ENCODE peak calls at places on chromosomes 1 and 21, in five cellular contexts. One of them, this sample, is unnamed.

GRCh38 chr1:46643368-46643775 is 24.8 kb downstream of the ATPAF1 start:
- DNase-seq in gastrocnemius medialis: no peak
- DNase-seq in H1: no peak
- DNase-seq in ovary: no peak
- DNase-seq in stomach: no peak
- DNase-seq in this sample: no peak

GRCh38 chr1:236979149-236979890 is 24.9 kb downstream of the MT1HL1 start:
- DNase-seq in gastrocnemius medialis: no peak
- DNase-seq in H1: no peak
- DNase-seq in ovary: no peak
- DNase-seq in stomach: no peak
- DNase-seq in this sample: no peak

GRCh38 chr1:222618880-222619321 is 1.0 kb downstream of the MIA3 start:
- DNase-seq in gastrocnemius medialis: no peak
- DNase-seq in H1: peak; percentile 52
- DNase-seq in ovary: peak; percentile 28
- DNase-seq in stomach: no peak
- DNase-seq in this sample: no peak

GRCh38 chr1:44924835-44925464 is 61.4 kb downstream of the EIF2B3 start:
- DNase-seq in gastrocnemius medialis: no peak
- DNase-seq in H1: no peak
- DNase-seq in ovary: no peak
- DNase-seq in stomach: no peak
- DNase-seq in this sample: no peak

GRCh38 chr1:207862241-207862787 is 48.6 kb downstream of the CD34 start:
- DNase-seq in gastrocnemius medialis: no peak
- DNase-seq in H1: no peak
- DNase-seq in ovary: no peak
- DNase-seq in stomach: no peak
- DNase-seq in this sample: no peak

GRCh38 chr1:67963263-67963662 is 87.2 kb downstream of the DIRAS3 start:
- DNase-seq in gastrocnemius medialis: no peak
- DNase-seq in H1: no peak
- DNase-seq in ovary: no peak
- DNase-seq in stomach: no peak
- DNase-seq in this sample: no peak

GRCh38 chr1:151867785-151868403 is 14.4 kb upstream of the THEM5 start:
- DNase-seq in gastrocnemius medialis: no peak
- DNase-seq in H1: no peak
- DNase-seq in ovary: no peak
- DNase-seq in stomach: no peak
- DNase-seq in this sample: no peak

GRCh38 chr1:103250441-103250861 is 142.1 kb upstream of the COL11A1 start:
- DNase-seq in gastrocnemius medialis: no peak
- DNase-seq in H1: peak; percentile 49
- DNase-seq in ovary: no peak
- DNase-seq in stomach: no peak
- DNase-seq in this sample: no peak

GRCh38 chr21:32099812-32100416 is 178.9 kb downstream of the MIS18A start:
- DNase-seq in gastrocnemius medialis: no peak
- DNase-seq in H1: peak; percentile 47
- DNase-seq in ovary: no peak
- DNase-seq in stomach: no peak
- DNase-seq in this sample: no peak

GRCh38 chr1:231485029-231485784 is 43.3 kb upstream of the TSNAX start:
- DNase-seq in gastrocnemius medialis: no peak
- DNase-seq in H1: no peak
- DNase-seq in ovary: no peak
- DNase-seq in stomach: no peak
- DNase-seq in this sample: no peak

GRCh38 chr1:89692601-89693503 is 59.9 kb downstream of the LRRC8C start:
- DNase-seq in gastrocnemius medialis: no peak
- DNase-seq in H1: no peak
- DNase-seq in ovary: no peak
- DNase-seq in stomach: no peak
- DNase-seq in this sample: no peak

GRCh38 chr1:147080671-147081394 is 91.4 kb downstream of the PRKAB2 start:
- DNase-seq in gastrocnemius medialis: no peak
- DNase-seq in H1: peak; percentile 77
- DNase-seq in ovary: no peak
- DNase-seq in stomach: no peak
- DNase-seq in this sample: no peak

GRCh38 chr21:9837946-9838801 is 683.2 kb upstream of the TPTE start:
- DNase-seq in gastrocnemius medialis: no peak
- DNase-seq in H1: no peak
- DNase-seq in ovary: no peak
- DNase-seq in stomach: no peak
- DNase-seq in this sample: no peak

GRCh38 chr1:210263963-210264362 is 31.4 kb downstream of the SERTAD4 start:
- DNase-seq in gastrocnemius medialis: no peak
- DNase-seq in H1: no peak
- DNase-seq in ovary: no peak
- DNase-seq in stomach: no peak
- DNase-seq in this sample: no peak

GRCh38 chr1:30111431-30111830 is 612.0 kb downstream of the MATN1 start:
- DNase-seq in gastrocnemius medialis: no peak
- DNase-seq in H1: peak; percentile 77
- DNase-seq in ovary: peak; percentile 48
- DNase-seq in stomach: peak; percentile 27
- DNase-seq in this sample: no peak

GRCh38 chr1:86227026-86227425 is 70.5 kb upstream of the COL24A1 start:
- DNase-seq in gastrocnemius medialis: no peak
- DNase-seq in H1: no peak
- DNase-seq in ovary: no peak
- DNase-seq in stomach: no peak
- DNase-seq in this sample: no peak

GRCh38 chr1:209607102-209607794 is 23.7 kb downstream of the CAMK1G start:
- DNase-seq in gastrocnemius medialis: no peak
- DNase-seq in H1: no peak
- DNase-seq in ovary: no peak
- DNase-seq in stomach: no peak
- DNase-seq in this sample: no peak

GRCh38 chr1:225812488-225813249 is 2.7 kb downstream of the EPHX1 start:
- DNase-seq in gastrocnemius medialis: no peak
- DNase-seq in H1: no peak
- DNase-seq in ovary: no peak
- DNase-seq in stomach: no peak
- DNase-seq in this sample: no peak

GRCh38 chr1:154344977-154345837 is 19.9 kb downstream of the ATP8B2 start:
- DNase-seq in gastrocnemius medialis: no peak
- DNase-seq in H1: peak; percentile 86
- DNase-seq in ovary: no peak
- DNase-seq in stomach: peak; percentile 62
- DNase-seq in this sample: no peak

GRCh38 chr21:15210235-15210678 is 145.5 kb upstream of the NRIP1 start:
- DNase-seq in gastrocnemius medialis: peak; percentile 32
- DNase-seq in H1: no peak
- DNase-seq in ovary: no peak
- DNase-seq in stomach: peak; percentile 57
- DNase-seq in this sample: no peak

GRCh38 chr1:116076831-116077230 is 34.4 kb upstream of the MAB21L3 start:
- DNase-seq in gastrocnemius medialis: no peak
- DNase-seq in H1: no peak
- DNase-seq in ovary: no peak
- DNase-seq in stomach: no peak
- DNase-seq in this sample: no peak

GRCh38 chr1:29984107-29984506 is 739.3 kb downstream of the MATN1 start:
- DNase-seq in gastrocnemius medialis: no peak
- DNase-seq in H1: no peak
- DNase-seq in ovary: no peak
- DNase-seq in stomach: no peak
- DNase-seq in this sample: no peak

GRCh38 chr21:34008618-34009017 is 64.8 kb upstream of the MRPS6 start:
- DNase-seq in gastrocnemius medialis: no peak
- DNase-seq in H1: no peak
- DNase-seq in ovary: no peak
- DNase-seq in stomach: no peak
- DNase-seq in this sample: no peak

GRCh38 chr21:43861716-43862115 is 3.3 kb upstream of the AGPAT3 start:
- DNase-seq in gastrocnemius medialis: no peak
- DNase-seq in H1: no peak
- DNase-seq in ovary: no peak
- DNase-seq in stomach: peak; percentile 57
- DNase-seq in this sample: no peak

GRCh38 chr1:10867138-10867721 is 70.8 kb upstream of the CASZ1 start:
- DNase-seq in gastrocnemius medialis: peak; percentile 42
- DNase-seq in H1: peak; percentile 90
- DNase-seq in ovary: peak; percentile 77
- DNase-seq in stomach: peak; percentile 74
- DNase-seq in this sample: peak; percentile 31

GRCh38 chr1:114152211-114153050 is 1.2 kb downstream of the SYT6 start:
- DNase-seq in gastrocnemius medialis: no peak
- DNase-seq in H1: peak; percentile 71
- DNase-seq in ovary: peak; percentile 37
- DNase-seq in stomach: peak; percentile 37
- DNase-seq in this sample: no peak

GRCh38 chr1:96510911-96511310 is 210.7 kb upstream of the PTBP2 start:
- DNase-seq in gastrocnemius medialis: no peak
- DNase-seq in H1: no peak
- DNase-seq in ovary: no peak
- DNase-seq in stomach: no peak
- DNase-seq in this sample: no peak

GRCh38 chr21:34313116-34313515 is 50.7 kb upstream of the KCNE2 start:
- DNase-seq in gastrocnemius medialis: no peak
- DNase-seq in H1: no peak
- DNase-seq in ovary: no peak
- DNase-seq in stomach: no peak
- DNase-seq in this sample: no peak

GRCh38 chr1:245677446-245678240 is 522.9 kb downstream of the KIF26B start:
- DNase-seq in gastrocnemius medialis: no peak
- DNase-seq in H1: no peak
- DNase-seq in ovary: no peak
- DNase-seq in stomach: peak; percentile 3
- DNase-seq in this sample: no peak
- TF ChIP-seq CTCF in gastrocnemius medialis: no peak
- TF ChIP-seq CTCF in H1: no peak
- TF ChIP-seq CTCF in ovary: no peak
- TF ChIP-seq CTCF in stomach: no peak
- TF ChIP-seq CTCF in this sample: no peak

GRCh38 chr1:20014153-20014552 is 34.7 kb upstream of the PLA2G2A start:
- DNase-seq in gastrocnemius medialis: no peak
- DNase-seq in H1: no peak
- DNase-seq in ovary: no peak
- DNase-seq in stomach: no peak
- DNase-seq in this sample: no peak

GRCh38 chr1:20009212-20009611 is 29.8 kb upstream of the PLA2G2A start:
- DNase-seq in gastrocnemius medialis: no peak
- DNase-seq in H1: no peak
- DNase-seq in ovary: no peak
- DNase-seq in stomach: no peak
- DNase-seq in this sample: no peak

GRCh38 chr1:20010016-20010415 is 30.6 kb upstream of the PLA2G2A start:
- DNase-seq in gastrocnemius medialis: no peak
- DNase-seq in H1: no peak
- DNase-seq in ovary: no peak
- DNase-seq in stomach: no peak
- DNase-seq in this sample: no peak

GRCh38 chr1:20008391-20008841 is 29.0 kb upstream of the PLA2G2A start:
- DNase-seq in gastrocnemius medialis: no peak
- DNase-seq in H1: no peak
- DNase-seq in ovary: peak; percentile 83
- DNase-seq in stomach: no peak
- DNase-seq in this sample: no peak
- TF ChIP-seq POLR2A in gastrocnemius medialis: no peak
- TF ChIP-seq POLR2A in H1: no peak
- TF ChIP-seq POLR2A in ovary: peak; percentile 30
- TF ChIP-seq POLR2A in stomach: no peak
- TF ChIP-seq POLR2A in this sample: no peak

GRCh38 chr1:168491527-168492164 is 52.2 kb downstream of the XCL2 start:
- DNase-seq in gastrocnemius medialis: no peak
- DNase-seq in H1: no peak
- DNase-seq in ovary: no peak
- DNase-seq in stomach: no peak
- DNase-seq in this sample: no peak

GRCh38 chr1:168499094-168500049 is 44.4 kb downstream of the XCL2 start:
- DNase-seq in gastrocnemius medialis: no peak
- DNase-seq in H1: no peak
- DNase-seq in ovary: no peak
- DNase-seq in stomach: no peak
- DNase-seq in this sample: no peak

GRCh38 chr1:168498159-168498609 is 45.6 kb downstream of the XCL2 start:
- DNase-seq in gastrocnemius medialis: no peak
- DNase-seq in H1: no peak
- DNase-seq in ovary: no peak
- DNase-seq in stomach: no peak
- DNase-seq in this sample: no peak

DNA sequence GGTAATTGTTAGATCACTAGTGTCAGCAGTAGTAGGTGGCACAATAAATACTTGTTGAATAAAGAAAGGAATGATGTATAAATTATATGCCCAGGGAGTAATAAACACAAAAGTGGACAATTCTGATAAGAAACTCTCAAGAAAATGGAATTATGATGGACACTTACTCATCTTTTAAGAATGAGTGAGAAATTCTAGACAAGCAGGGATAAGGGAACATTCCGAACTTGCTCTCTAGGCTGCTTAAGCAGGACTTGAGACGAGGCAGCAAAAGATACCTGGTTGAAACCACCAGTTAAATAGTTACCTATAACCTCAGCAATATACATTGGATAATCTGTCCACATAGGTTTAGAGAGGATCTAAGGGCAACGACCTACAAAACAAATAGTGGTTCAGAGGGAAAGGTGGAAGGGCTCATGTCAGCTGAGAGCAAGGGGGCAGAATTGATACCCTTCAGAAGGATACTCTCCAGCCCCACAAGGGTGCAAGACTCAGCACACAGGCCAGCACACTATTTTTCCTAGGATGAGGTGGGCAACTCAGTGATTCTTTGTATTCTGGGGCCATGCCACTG is 46.3 kb downstream of the XCL2 start:
- DNase-seq in gastrocnemius medialis: no peak
- DNase-seq in H1: no peak
- DNase-seq in ovary: no peak
- DNase-seq in stomach: no peak
- DNase-seq in this sample: no peak
- H3K4me1 ChIP-seq in gastrocnemius medialis: no peaks in the 10 kb centered on the region
- H3K4me1 ChIP-seq in H1: no peaks in the 10 kb centered on the region
- H3K4me1 ChIP-seq in ovary: peaks cover 4% of the 10 kb centered on the region
- H3K4me1 ChIP-seq in stomach: peaks cover 8% of the 10 kb centered on the region
- H3K4me1 ChIP-seq in this sample: no peaks in the 10 kb centered on the region

DNA sequence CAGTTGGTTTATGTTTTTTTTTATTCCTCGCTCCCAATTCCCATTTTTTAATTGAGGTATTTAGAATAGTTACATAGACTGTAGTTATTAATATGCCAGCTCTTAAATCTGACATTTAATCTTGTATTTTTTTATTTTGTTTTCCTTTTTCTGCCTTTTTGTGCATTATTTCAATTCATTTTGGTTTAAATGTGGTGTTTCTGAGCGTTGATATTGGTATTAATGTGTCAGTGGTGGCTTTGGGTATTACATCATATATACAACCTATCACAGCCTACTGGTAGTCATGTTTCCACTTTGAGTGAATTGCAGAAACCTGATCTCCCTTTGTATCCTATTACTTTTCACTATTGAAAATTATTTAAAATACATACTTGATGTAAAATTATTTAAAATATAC is 1027.3 kb downstream of the KCNT2 start:
- DNase-seq in gastrocnemius medialis: no peak
- DNase-seq in H1: no peak
- DNase-seq in ovary: no peak
- DNase-seq in stomach: no peak
- DNase-seq in this sample: no peak
- TF ChIP-seq CTCF in gastrocnemius medialis: no peak
- TF ChIP-seq CTCF in H1: no peak
- TF ChIP-seq CTCF in ovary: no peak
- TF ChIP-seq CTCF in stomach: no peak
- TF ChIP-seq CTCF in this sample: no peak

GRCh38 chr1:28632560-28632959 is 10.3 kb downstream of the TAF12 start:
- DNase-seq in gastrocnemius medialis: no peak
- DNase-seq in H1: no peak
- DNase-seq in ovary: no peak
- DNase-seq in stomach: no peak
- DNase-seq in this sample: no peak
- TF ChIP-seq POLR2A in gastrocnemius medialis: no peak
- TF ChIP-seq POLR2A in H1: no peak
- TF ChIP-seq POLR2A in ovary: no peak
- TF ChIP-seq POLR2A in stomach: no peak
- TF ChIP-seq POLR2A in this sample: no peak